ENCODE peak calls at places on chromosome 15, in six cellular contexts. V is T-helper 1 cell; Z is NCI-H69; K is glutamatergic neuron; B is stimulated activated CD4-positive, alpha-beta T cell treated with anti-CD3 and anti-CD28 coated beads, Interleukin-12 subunit alpha, Interleukin-12 subunit beta, amount 100 ng/mL, for 48 hours; Q is body of pancreas. F is an unnamed sample.
A peak's percentile ranks its signal among the peaks of the same experiment; 100 is the strongest.

GRCh38 chr15:31801152-31801551 is 229.2 kb upstream of the CHRNA7 start:
- DNase-seq in K (no peak), Q (peak; percentile 36), Z (no peak), B (no peak), V (no peak), F (no peak)

GRCh38 chr15:40912478-40912877 is 16.7 kb upstream of the DLL4 start:
- DNase-seq in B (no peak), Z (no peak), Q (no peak), V (no peak), K (no peak), F (no peak)

GRCh38 chr15:43859546-43859945 is 32.7 kb downstream of the WDR76 start:
- DNase-seq in Z (no peak), V (no peak), K (no peak), Q (no peak), B (no peak), F (no peak)

GRCh38 chr15:50017522-50017921 is 101.5 kb downstream of the ATP8B4 start:
- DNase-seq in Q (no peak), K (no peak), B (no peak), V (no peak), Z (no peak), F (no peak)

GRCh38 chr15:94032571-94032970 is 198.8 kb upstream of the MCTP2 start:
- DNase-seq in K (no peak), Z (no peak), Q (no peak), B (no peak), V (no peak), F (no peak)

GRCh38 chr15:80787238-80787805 is 8.2 kb downstream of the CEMIP start:
- DNase-seq in Z (no peak), K (no peak), B (no peak), V (no peak), Q (no peak), F (no peak)

GRCh38 chr15:48250640-48251076 is 44.6 kb downstream of the SLC12A1 start:
- DNase-seq in Q (peak; percentile 12), K (peak; percentile 43), B (peak; percentile 1), Z (peak; percentile 87), V (no peak), F (peak; percentile 44)

GRCh38 chr15:80310776-80311175 is 58.8 kb upstream of the CTXND1 start:
- DNase-seq in Q (no peak), K (no peak), Z (no peak), V (no peak), B (no peak), F (no peak)

GRCh38 chr15:70867911-70868467 is 14.0 kb upstream of the LARP6 start:
- DNase-seq in K (no peak), B (no peak), V (no peak), Q (peak; percentile 23), Z (no peak), F (peak; percentile 63)

GRCh38 chr15:73081321-73081958 is 29.2 kb downstream of the NEO1 start:
- DNase-seq in V (peak; percentile 7), Z (peak; percentile 41), K (no peak), B (no peak), Q (peak; percentile 17), F (peak; percentile 32)

GRCh38 chr15:70324001-70324974 is 226.6 kb upstream of the TLE3 start:
- DNase-seq in Z (peak; percentile 94), B (no peak), Q (no peak), K (no peak), V (no peak), F (peak; percentile 89)

GRCh38 chr15:100928632-100929280 is 9.6 kb downstream of the LRRK1 start:
- DNase-seq in B (no peak), K (no peak), Q (no peak), V (no peak), Z (peak; percentile 50), F (no peak)

GRCh38 chr15:24683736-24684135 is 8.2 kb downstream of the NPAP1 start:
- DNase-seq in K (no peak), V (no peak), Z (no peak), Q (no peak), B (no peak), F (no peak)

GRCh38 chr15:85327820-85328219 is 52.6 kb upstream of the AKAP13 start:
- DNase-seq in B (no peak), Q (no peak), Z (no peak), V (no peak), K (no peak), F (no peak)

GRCh38 chr15:57541805-57542504 is 49.7 kb upstream of the MYZAP start:
- DNase-seq in Z (peak; percentile 76), Q (peak; percentile 82), K (peak; percentile 88), V (no peak), B (peak; percentile 20), F (peak; percentile 56)

GRCh38 chr15:76566276-76566675 is 229.7 kb downstream of the ISL2 start:
- DNase-seq in Z (no peak), V (no peak), B (no peak), K (no peak), Q (no peak), F (no peak)

GRCh38 chr15:66833372-66833771 is 131.3 kb downstream of the SMAD6 start:
- DNase-seq in V (no peak), B (no peak), Q (no peak), K (no peak), Z (peak; percentile 61), F (no peak)

GRCh38 chr15:66995257-66995656 is 70.1 kb upstream of the SMAD3 start:
- DNase-seq in Z (no peak), K (no peak), B (no peak), V (no peak), Q (no peak), F (peak; percentile 20)

GRCh38 chr15:100897873-100898490 is 18.4 kb downstream of the ALDH1A3 start:
- DNase-seq in B (no peak), Z (peak; percentile 10), K (no peak), V (no peak), Q (no peak), F (no peak)

GRCh38 chr15:68262514-68263356 is 14.8 kb upstream of the FEM1B start:
- DNase-seq in Z (no peak), K (no peak), Q (no peak), B (no peak), V (no peak), F (no peak)

GRCh38 chr15:95609096-95609495 is 721.4 kb upstream of the NR2F2 start:
- DNase-seq in Z (no peak), V (no peak), K (no peak), Q (no peak), B (no peak), F (peak; percentile 10)

GRCh38 chr15:87710406-87710805 is 546.1 kb downstream of the NTRK3 start:
- DNase-seq in K (no peak), Z (no peak), V (no peak), B (no peak), Q (peak; percentile 18), F (peak; percentile 36)

GRCh38 chr15:58840048-58840447 is 68.9 kb downstream of the MINDY2 start:
- DNase-seq in Z (no peak), V (no peak), K (no peak), B (no peak), Q (no peak), F (no peak)

GRCh38 chr15:26376243-26376642 is 396.6 kb downstream of the GABRB3 start:
- DNase-seq in V (no peak), K (no peak), Z (no peak), B (no peak), Q (no peak), F (no peak)

GRCh38 chr15:35186346-35186745 is 101.3 kb upstream of the NANOGP8 start:
- DNase-seq in B (no peak), Z (peak; percentile 84), Q (no peak), V (no peak), K (no peak), F (no peak)

GRCh38 chr15:39864116-39864515 is 56.0 kb downstream of the GPR176 start:
- DNase-seq in B (no peak), Q (no peak), V (no peak), K (no peak), Z (no peak), F (no peak)

GRCh38 chr15:66714543-66714981 is 12.5 kb downstream of the SMAD6 start:
- DNase-seq in V (no peak), Z (no peak), K (no peak), Q (no peak), B (no peak), F (peak; percentile 44)

GRCh38 chr15:38440353-38441129 is 13.4 kb upstream of the FAM98B start:
- DNase-seq in K (peak; percentile 29), V (peak; percentile 45), B (peak; percentile 42), Z (peak; percentile 93), Q (peak; percentile 46), F (no peak)

GRCh38 chr15:82146558-82146957 is 100.7 kb upstream of the MEX3B start:
- DNase-seq in V (no peak), Z (no peak), K (no peak), Q (no peak), B (no peak), F (no peak)

GRCh38 chr15:81312790-81313543 is 11.0 kb downstream of the STARD5 start:
- DNase-seq in K (no peak), Q (peak; percentile 34), Z (no peak), B (no peak), V (no peak), F (peak; percentile 98)

GRCh38 chr15:34114739-34115138 is 12.9 kb downstream of the PGBD4 start:
- DNase-seq in B (no peak), Q (no peak), V (no peak), K (no peak), Z (no peak), F (no peak)

GRCh38 chr15:64942356-64942755 is 30.7 kb downstream of the ANKDD1A start:
- DNase-seq in B (no peak), Q (no peak), K (no peak), Z (no peak), V (no peak), F (no peak)

GRCh38 chr15:90064931-90065681 is 37.2 kb downstream of the IDH2 start:
- DNase-seq in V (no peak), B (no peak), Z (no peak), K (no peak), Q (no peak), F (no peak)

GRCh38 chr15:71226536-71227455 is 111.5 kb downstream of the THSD4 start:
- DNase-seq in K (no peak), B (no peak), Z (no peak), Q (no peak), V (no peak), F (no peak)

GRCh38 chr15:77002954-77003912 is 8.3 kb downstream of the PSTPIP1 start:
- DNase-seq in B (peak; percentile 57), K (no peak), V (peak; percentile 49), Q (no peak), Z (no peak), F (no peak)

GRCh38 chr15:39642011-39642640 is 61.2 kb downstream of the THBS1 start:
- DNase-seq in Q (no peak), K (no peak), B (no peak), Z (peak; percentile 35), V (no peak), F (no peak)